ENCODE peak calls at places on chromosome 12, in six cellular contexts. Q, C, M, F, U and G are unnamed samples.

GRCh38 chr12:121894633-121895032 is 6.0 kb downstream of the PSMD9 start:
- DNase-seq in Q (peak; percentile 63), C (no peak), M (peak; percentile 25), F (no peak), U (no peak), G (no peak)

GRCh38 chr12:111715242-111715641 is 29.4 kb downstream of the ACAD10 start:
- DNase-seq in Q (no peak), C (no peak), M (no peak), F (no peak), U (no peak), G (no peak)

GRCh38 chr12:26203167-26203566 is 7.8 kb downstream of the SSPN start:
- DNase-seq in Q (no peak), C (no peak), M (no peak), F (no peak), U (no peak), G (no peak)

GRCh38 chr12:39230086-39230485 is 212.8 kb downstream of the KIF21A start:
- DNase-seq in Q (no peak), C (no peak), M (no peak), F (no peak), U (no peak), G (no peak)

GRCh38 chr12:107163413-107163812 is 70.1 kb upstream of the CRY1 start:
- DNase-seq in Q (no peak), C (no peak), M (no peak), F (no peak), U (no peak), G (no peak)

GRCh38 chr12:6182279-6182898 is 17.8 kb upstream of the CD9 start:
- DNase-seq in Q (peak; percentile 79), C (no peak), M (peak; percentile 37), F (no peak), U (peak; percentile 57), G (no peak)

GRCh38 chr12:76866146-76866545 is 12.7 kb downstream of the CSRP2 start:
- DNase-seq in Q (no peak), C (no peak), M (no peak), F (no peak), U (no peak), G (no peak)

GRCh38 chr12:75706786-75707605 is 195.6 kb upstream of the KRR1 start:
- DNase-seq in Q (no peak), C (no peak), M (no peak), F (no peak), U (no peak), G (no peak)

GRCh38 chr12:62598846-62599245 is 132.2 kb downstream of the MON2 start:
- DNase-seq in Q (no peak), C (no peak), M (no peak), F (no peak), U (no peak), G (no peak)

GRCh38 chr12:11981174-11981733 is 89.5 kb upstream of the BCL2L14 start:
- DNase-seq in Q (no peak), C (no peak), M (no peak), F (no peak), U (no peak), G (no peak)

GRCh38 chr12:69840727-69841126 is 15.7 kb downstream of the MYRFL start:
- DNase-seq in Q (no peak), C (no peak), M (peak; percentile 43), F (no peak), U (no peak), G (no peak)

GRCh38 chr12:89889051-89889450 is 180.4 kb upstream of the ATP2B1 start:
- DNase-seq in Q (no peak), C (no peak), M (no peak), F (no peak), U (no peak), G (no peak)

GRCh38 chr12:122457627-122458026 is 35.2 kb upstream of the CLIP1 start:
- DNase-seq in Q (no peak), C (no peak), M (no peak), F (no peak), U (no peak), G (no peak)

GRCh38 chr12:19298837-19299605 is 140.3 kb upstream of the AEBP2 start:
- DNase-seq in Q (no peak), C (no peak), M (no peak), F (no peak), U (no peak), G (no peak)

GRCh38 chr12:77122236-77122635 is 56.9 kb upstream of the E2F7 start:
- DNase-seq in Q (no peak), C (peak; percentile 57), M (no peak), F (no peak), U (no peak), G (no peak)

GRCh38 chr12:113876160-113876559 is 90.0 kb downstream of the RBM19 start:
- DNase-seq in Q (no peak), C (no peak), M (no peak), F (no peak), U (no peak), G (no peak)

GRCh38 chr12:131066207-131066885 is 112.6 kb downstream of the ADGRD1 start:
- DNase-seq in Q (peak; percentile 33), C (no peak), M (no peak), F (no peak), U (no peak), G (no peak)

GRCh38 chr12:118402251-118402650 is 25.9 kb downstream of the SUDS3 start:
- DNase-seq in Q (no peak), C (no peak), M (no peak), F (no peak), U (no peak), G (no peak)

DNA sequence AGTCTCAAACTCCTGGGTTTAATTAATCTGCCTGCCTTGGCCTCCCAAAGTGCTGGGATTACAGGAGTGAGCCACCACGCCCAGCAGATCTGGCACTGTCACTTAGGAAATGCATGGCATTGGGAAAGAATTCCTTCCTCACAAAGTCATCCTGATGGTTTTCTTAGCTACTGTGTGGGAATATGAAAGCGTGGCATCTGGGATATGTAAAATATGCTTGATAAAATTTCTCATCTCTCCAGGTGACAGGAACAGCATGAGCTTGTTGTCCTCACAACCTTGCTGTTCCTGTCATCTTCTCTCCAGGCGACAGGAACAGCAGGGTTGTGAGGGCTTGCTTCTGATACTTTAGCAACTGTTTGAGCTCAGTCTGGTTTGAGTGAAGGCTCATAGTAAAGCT is 16.1 kb upstream of the AICDA start:
- DNase-seq in Q (no peak), C (no peak), M (no peak), F (no peak), U (no peak), G (no peak)
- H3K27ac ChIP-seq in Q (no peak overlapping the region), C (no peak overlapping the region), M (no peak overlapping the region), F (no peak overlapping the region), U (no peak overlapping the region), G (no peak overlapping the region)

GRCh38 chr12:85329913-85330312 is 49.9 kb downstream of the ALX1 start:
- DNase-seq in Q (no peak), C (no peak), M (no peak), F (no peak), U (no peak), G (no peak)
- TF ChIP-seq POLR2A in Q (no peak), C (no peak), M (no peak), F (no peak), U (no peak), G (no peak)

GRCh38 chr12:49664167-49664566 is 40.8 kb downstream of the PRPF40B start:
- DNase-seq in Q (peak; percentile 9), C (no peak), M (no peak), F (no peak), U (no peak), G (no peak)
- H3K27ac ChIP-seq in Q (no peak overlapping the region), C (no peak overlapping the region), M (no peak overlapping the region), F (peak overlapping the region; percentile 87), U (no peak overlapping the region), G (peak overlapping the region; percentile 89)

DNA sequence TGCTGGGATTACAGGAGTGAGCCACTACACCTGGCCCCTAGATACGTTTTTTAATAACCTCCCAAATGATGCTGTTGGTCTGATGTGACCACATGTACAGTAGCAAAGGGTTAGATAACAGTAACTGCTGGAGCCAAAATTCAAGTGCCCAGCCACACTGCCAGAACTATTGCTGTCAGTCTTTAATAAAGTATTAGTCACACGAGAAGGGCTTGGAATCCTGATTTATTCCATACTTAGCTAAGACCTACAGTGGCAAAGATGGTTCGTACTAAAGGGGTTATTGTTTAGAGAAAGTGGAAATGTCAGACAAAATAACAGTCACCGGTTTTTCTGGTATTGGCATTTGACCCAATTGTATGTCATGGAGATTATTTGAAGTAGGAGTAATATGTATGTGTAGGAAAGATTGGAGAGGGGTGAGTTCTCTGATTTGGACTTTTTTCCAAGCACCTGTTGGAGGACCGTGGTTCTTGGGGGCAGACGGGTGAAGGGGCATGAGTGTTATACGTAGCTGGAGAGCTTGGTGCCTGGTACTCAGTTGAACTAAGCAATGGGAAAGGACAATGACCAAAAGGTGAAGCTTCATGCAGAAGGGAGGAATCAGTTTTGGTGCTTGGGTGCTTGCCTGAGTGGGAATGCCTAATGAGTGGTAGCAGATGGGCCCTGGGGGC is 9.7 kb downstream of the TUBA1C start:
- DNase-seq in Q (no peak), C (no peak), M (no peak), F (no peak), U (no peak), G (no peak)
- TF ChIP-seq POLR2A in Q (no peak), C (no peak), M (no peak), F (no peak), U (no peak), G (no peak)